ENCODE peak calls at places on chromosomes 11 and 22, in nine cellular contexts. C is K562, J is A549, D is SK-N-SH, U is HCT116, T is Panc1, M is HepG2, A is GM23338, S is GM12878. O is an unnamed sample.

GRCh38 chr11:68044145-68044813 is 5.5 kb downstream of the TCIRG1 start:
- DNase-seq in C (no peak), J (no peak), D (peak; percentile 47), U (no peak), T (no peak), M (no peak), A (no peak), S (no peak), O (no peak)

GRCh38 chr11:71131861-71132260 is 120.5 kb downstream of the SHANK2 start:
- DNase-seq in C (no peak), J (no peak), D (no peak), U (no peak), T (no peak), M (no peak), A (no peak), S (no peak), O (no peak)

GRCh38 chr11:18001191-18001590 is 11.7 kb downstream of the SERGEF start:
- DNase-seq in C (no peak), J (no peak), D (no peak), U (no peak), T (no peak), M (no peak), A (no peak), S (no peak), O (no peak)

GRCh38 chr11:34512810-34513673 is 552 bp downstream of the ELF5 start:
- DNase-seq in C (peak; percentile 76), J (peak; percentile 81), D (peak; percentile 78), U (peak; percentile 62), T (peak; percentile 46), M (peak; percentile 69), A (peak; percentile 88), S (peak; percentile 7), O (peak; percentile 68)

GRCh38 chr11:20248345-20248744 is 88.1 kb upstream of the DBX1 start:
- DNase-seq in C (no peak), J (no peak), D (no peak), U (no peak), T (no peak), M (no peak), A (no peak), S (no peak), O (no peak)

GRCh38 chr11:70130636-70131035 is 52.5 kb downstream of the ANO1 start:
- DNase-seq in C (no peak), J (no peak), D (no peak), U (no peak), T (no peak), M (no peak), A (no peak), S (no peak), O (no peak)

GRCh38 chr22:32232447-32232846 is 22.7 kb downstream of the SLC5A4 start:
- DNase-seq in C (no peak), J (no peak), D (no peak), U (no peak), T (no peak), M (no peak), A (no peak), S (no peak), O (no peak)

GRCh38 chr11:131064373-131064991 is 148.2 kb upstream of the SNX19 start:
- DNase-seq in C (peak; percentile 66), J (peak; percentile 54), D (peak; percentile 80), U (peak; percentile 13), T (peak; percentile 45), M (peak; percentile 42), A (peak; percentile 95), S (peak; percentile 5), O (peak; percentile 4)

GRCh38 chr22:50469377-50470305 is 5.2 kb downstream of the SBF1 start:
- DNase-seq in C (peak; percentile 77), J (no peak), D (no peak), U (peak; percentile 8), T (no peak), M (no peak), A (peak; percentile 56), S (peak; percentile 87), O (peak; percentile 85)

GRCh38 chr11:16395601-16396000 is 39.3 kb upstream of the SOX6 start:
- DNase-seq in C (no peak), J (no peak), D (no peak), U (no peak), T (no peak), M (no peak), A (no peak), S (no peak), O (no peak)

GRCh38 chr11:78949976-78950690 is 375.5 kb upstream of the NARS2 start:
- DNase-seq in C (no peak), J (no peak), D (no peak), U (no peak), T (no peak), M (no peak), A (no peak), S (no peak), O (no peak)

GRCh38 chr22:40645579-40646197 is 9.2 kb upstream of the MRTFA start:
- DNase-seq in C (peak; percentile 10), J (no peak), D (no peak), U (no peak), T (no peak), M (no peak), A (no peak), S (no peak), O (no peak)
- H3K27ac ChIP-seq in C (no peak overlapping the region), J (peak overlapping the region; percentile 82), D (peak overlapping the region; percentile 47), U (no peak overlapping the region), T (peak overlapping the region; percentile 70), M (peak overlapping the region; percentile 79), A (no peak overlapping the region), S (no peak overlapping the region), O (no peak overlapping the region)

GRCh38 chr22:41537203-41537602 is 7.1 kb downstream of the POLR3H start:
- DNase-seq in C (no peak), J (no peak), D (no peak), U (no peak), T (no peak), M (no peak), A (no peak), S (no peak), O (no peak)
- TF ChIP-seq REST in C (no peak), J (no peak), D (no peak), U (no peak), T (no peak), M (no peak), A (no peak), S (no peak), O (no peak)

GRCh38 chr11:113907155-113907554 is 2.6 kb downstream of the HTR3B start:
- DNase-seq in C (no peak), J (no peak), D (no peak), U (no peak), T (no peak), M (no peak), A (no peak), S (no peak), O (no peak)

GRCh38 chr11:113907681-113908080 is 3.1 kb downstream of the HTR3B start:
- DNase-seq in C (no peak), J (no peak), D (no peak), U (no peak), T (no peak), M (no peak), A (no peak), S (no peak), O (no peak)

GRCh38 chr11:113906515-113906914 is 1.9 kb downstream of the HTR3B start:
- DNase-seq in C (no peak), J (no peak), D (no peak), U (no peak), T (no peak), M (peak; percentile 73), A (no peak), S (no peak), O (no peak)

GRCh38 chr11:113906038-113906437 is 1.4 kb downstream of the HTR3B start:
- DNase-seq in C (no peak), J (peak; percentile 10), D (no peak), U (peak; percentile 45), T (no peak), M (peak; percentile 37), A (peak; percentile 81), S (no peak), O (no peak)

DNA sequence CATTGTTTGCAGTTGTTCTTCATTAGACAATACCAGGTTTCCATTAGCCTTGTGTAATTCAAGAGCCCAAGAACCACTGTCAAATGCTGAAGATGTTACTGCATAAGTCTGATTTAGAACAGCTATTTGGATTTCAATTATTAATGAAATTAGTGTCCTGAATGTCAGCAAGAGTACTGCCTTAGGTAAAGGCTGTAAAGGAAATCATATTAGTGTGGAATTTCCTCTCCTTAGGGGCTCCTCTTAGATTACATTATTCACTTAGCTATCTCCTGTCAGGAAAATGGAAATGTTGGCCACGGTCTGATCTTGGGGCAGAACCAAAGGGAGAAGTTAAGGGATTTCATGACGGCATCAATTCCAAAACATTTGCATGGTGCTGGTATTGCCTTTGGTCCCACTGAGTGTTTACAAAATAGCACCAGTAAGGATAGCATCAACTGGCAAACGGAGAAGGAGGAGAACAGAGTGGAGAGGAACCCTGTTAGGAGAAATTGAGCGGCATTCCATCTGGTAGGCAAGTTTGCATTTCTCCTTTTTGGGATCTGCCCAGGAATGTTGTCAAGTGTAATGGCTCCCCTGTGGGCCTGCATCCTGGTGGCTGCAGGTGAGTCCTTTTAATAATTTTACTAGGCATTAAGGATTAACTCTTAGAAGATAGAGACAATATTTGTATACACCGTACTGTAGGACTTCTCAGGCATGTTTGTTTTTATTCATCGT is at the start of gene HTR3B:
- DNase-seq in C (no peak), J (no peak), D (no peak), U (no peak), T (no peak), M (no peak), A (peak; percentile 51), S (no peak), O (no peak)
- H3K27ac ChIP-seq in C (no peak within 1 kb of the TSS), J (no peak within 1 kb of the TSS), D (no peak within 1 kb of the TSS), U (no peak within 1 kb of the TSS), T (no peak within 1 kb of the TSS), M (no peak within 1 kb of the TSS), A (no peak within 1 kb of the TSS), S (no peak within 1 kb of the TSS), O (no peak within 1 kb of the TSS)

GRCh38 chr11:60840711-60841430 is 1.0 kb upstream of the CCDC86 start:
- DNase-seq in C (no peak), J (no peak), D (no peak), U (no peak), T (no peak), M (no peak), A (no peak), S (no peak), O (no peak)

GRCh38 chr11:60836866-60837510 is 4.9 kb upstream of the CCDC86 start:
- DNase-seq in C (no peak), J (no peak), D (no peak), U (no peak), T (no peak), M (no peak), A (no peak), S (no peak), O (no peak)

GRCh38 chr11:60834742-60835141 is 7.2 kb upstream of the CCDC86 start:
- DNase-seq in C (no peak), J (no peak), D (no peak), U (no peak), T (no peak), M (no peak), A (no peak), S (no peak), O (no peak)

GRCh38 chr11:60835472-60835871 is 6.4 kb upstream of the CCDC86 start:
- DNase-seq in C (no peak), J (no peak), D (no peak), U (no peak), T (no peak), M (no peak), A (no peak), S (no peak), O (no peak)

DNA sequence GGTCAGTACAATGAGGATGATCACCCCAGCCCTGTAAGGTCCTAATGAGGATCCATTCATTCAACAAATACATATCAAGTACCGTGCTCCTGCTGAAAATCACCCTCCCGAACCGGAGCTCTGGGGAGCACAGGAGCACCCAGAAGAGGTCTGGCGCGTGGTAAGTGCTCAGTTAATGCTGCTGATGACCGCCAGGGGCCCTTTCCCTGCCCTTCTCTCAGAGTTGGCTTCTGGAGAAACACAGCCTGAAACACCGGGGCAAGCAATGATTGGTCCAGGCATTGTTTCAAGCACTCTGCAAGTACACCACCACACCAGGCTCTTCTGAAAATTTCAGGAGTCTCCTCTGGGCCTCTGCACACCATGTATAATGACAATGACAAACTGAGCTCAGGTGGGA is 3.8 kb upstream of the CCDC86 start:
- DNase-seq in C (peak; percentile 71), J (no peak), D (no peak), U (peak; percentile 10), T (no peak), M (peak; percentile 28), A (peak; percentile 76), S (no peak), O (no peak)
- TF ChIP-seq REST in C (no peak), J (no peak), D (no peak), U (no peak), T (no peak), M (no peak), A (no peak), S (no peak), O (no peak)